ENCODE peak calls at places on chromosomes 2 and 18, in ten cellular contexts. One of them, this sample, is unnamed.

GRCh38 chr2:240689975-240690374 is 1.7 kb upstream of the AQP12A start:
- DNase-seq in Peyer's patch: peak
- DNase-seq in upper lobe of left lung: no peak
- DNase-seq in A549: no peak
- DNase-seq in vagina: no peak
- DNase-seq in sigmoid colon: no peak
- DNase-seq in HCT116: no peak
- DNase-seq in uterus: no peak
- DNase-seq in IMR-90: no peak
- DNase-seq in right lobe of liver: no peak
- DNase-seq in this sample: no peak

GRCh38 chr2:124973396-124973795 is 948.3 kb downstream of the CNTNAP5 start:
- DNase-seq in Peyer's patch: no peak
- DNase-seq in upper lobe of left lung: no peak
- DNase-seq in A549: no peak
- DNase-seq in vagina: no peak
- DNase-seq in sigmoid colon: no peak
- DNase-seq in HCT116: no peak
- DNase-seq in uterus: no peak
- DNase-seq in IMR-90: no peak
- DNase-seq in right lobe of liver: no peak
- DNase-seq in this sample: no peak

GRCh38 chr2:226362991-226363390 is 436.6 kb downstream of the IRS1 start:
- DNase-seq in Peyer's patch: no peak
- DNase-seq in upper lobe of left lung: no peak
- DNase-seq in A549: peak
- DNase-seq in vagina: no peak
- DNase-seq in sigmoid colon: no peak
- DNase-seq in HCT116: no peak
- DNase-seq in uterus: no peak
- DNase-seq in IMR-90: peak
- DNase-seq in right lobe of liver: no peak
- DNase-seq in this sample: no peak

GRCh38 chr2:175688241-175688640 is 313.8 kb downstream of the LNPK start:
- DNase-seq in Peyer's patch: no peak
- DNase-seq in upper lobe of left lung: no peak
- DNase-seq in A549: no peak
- DNase-seq in vagina: no peak
- DNase-seq in sigmoid colon: no peak
- DNase-seq in HCT116: no peak
- DNase-seq in uterus: no peak
- DNase-seq in IMR-90: no peak
- DNase-seq in right lobe of liver: no peak
- DNase-seq in this sample: no peak

GRCh38 chr2:5914831-5915611 is 222.8 kb downstream of the SOX11 start:
- DNase-seq in Peyer's patch: no peak
- DNase-seq in upper lobe of left lung: no peak
- DNase-seq in A549: no peak
- DNase-seq in vagina: no peak
- DNase-seq in sigmoid colon: no peak
- DNase-seq in HCT116: no peak
- DNase-seq in uterus: no peak
- DNase-seq in IMR-90: peak
- DNase-seq in right lobe of liver: no peak
- DNase-seq in this sample: no peak

GRCh38 chr2:241112592-241112991 is 10.5 kb upstream of the MTERF4 start:
- DNase-seq in Peyer's patch: no peak
- DNase-seq in upper lobe of left lung: no peak
- DNase-seq in A549: no peak
- DNase-seq in vagina: no peak
- DNase-seq in sigmoid colon: peak
- DNase-seq in HCT116: no peak
- DNase-seq in uterus: no peak
- DNase-seq in IMR-90: no peak
- DNase-seq in right lobe of liver: no peak
- DNase-seq in this sample: no peak

GRCh38 chr18:79511271-79511670 is 115.5 kb downstream of the NFATC1 start:
- DNase-seq in Peyer's patch: peak
- DNase-seq in upper lobe of left lung: peak
- DNase-seq in A549: no peak
- DNase-seq in vagina: no peak
- DNase-seq in sigmoid colon: peak
- DNase-seq in HCT116: no peak
- DNase-seq in uterus: peak
- DNase-seq in IMR-90: no peak
- DNase-seq in right lobe of liver: peak
- DNase-seq in this sample: peak

GRCh38 chr2:217788669-217789002 is 214.2 kb downstream of the TNS1 start:
- DNase-seq in Peyer's patch: no peak
- DNase-seq in upper lobe of left lung: no peak
- DNase-seq in A549: no peak
- DNase-seq in vagina: no peak
- DNase-seq in sigmoid colon: no peak
- DNase-seq in HCT116: no peak
- DNase-seq in uterus: no peak
- DNase-seq in IMR-90: no peak
- DNase-seq in right lobe of liver: no peak
- DNase-seq in this sample: peak

GRCh38 chr2:29281585-29281984 is 166.4 kb downstream of the CLIP4 start:
- DNase-seq in Peyer's patch: no peak
- DNase-seq in upper lobe of left lung: no peak
- DNase-seq in A549: peak
- DNase-seq in vagina: no peak
- DNase-seq in sigmoid colon: peak
- DNase-seq in HCT116: no peak
- DNase-seq in uterus: peak
- DNase-seq in IMR-90: peak
- DNase-seq in right lobe of liver: no peak
- DNase-seq in this sample: no peak

GRCh38 chr2:58283931-58284330 is 42.8 kb upstream of the FANCL start:
- DNase-seq in Peyer's patch: no peak
- DNase-seq in upper lobe of left lung: no peak
- DNase-seq in A549: no peak
- DNase-seq in vagina: no peak
- DNase-seq in sigmoid colon: no peak
- DNase-seq in HCT116: no peak
- DNase-seq in uterus: no peak
- DNase-seq in IMR-90: no peak
- DNase-seq in right lobe of liver: no peak
- DNase-seq in this sample: no peak

GRCh38 chr2:73423913-73424312 is 38.3 kb downstream of the ALMS1 start:
- DNase-seq in Peyer's patch: no peak
- DNase-seq in upper lobe of left lung: no peak
- DNase-seq in A549: no peak
- DNase-seq in vagina: no peak
- DNase-seq in sigmoid colon: no peak
- DNase-seq in HCT116: no peak
- DNase-seq in uterus: no peak
- DNase-seq in IMR-90: no peak
- DNase-seq in right lobe of liver: no peak
- DNase-seq in this sample: no peak

GRCh38 chr2:178829299-178829698 is 22.1 kb upstream of the TTN start:
- DNase-seq in Peyer's patch: no peak
- DNase-seq in upper lobe of left lung: no peak
- DNase-seq in A549: no peak
- DNase-seq in vagina: no peak
- DNase-seq in sigmoid colon: no peak
- DNase-seq in HCT116: no peak
- DNase-seq in uterus: no peak
- DNase-seq in IMR-90: peak
- DNase-seq in right lobe of liver: no peak
- DNase-seq in this sample: no peak

GRCh38 chr2:180227461-180227860 is 220.4 kb upstream of the CWC22 start:
- DNase-seq in Peyer's patch: no peak
- DNase-seq in upper lobe of left lung: no peak
- DNase-seq in A549: no peak
- DNase-seq in vagina: no peak
- DNase-seq in sigmoid colon: no peak
- DNase-seq in HCT116: no peak
- DNase-seq in uterus: no peak
- DNase-seq in IMR-90: peak
- DNase-seq in right lobe of liver: no peak
- DNase-seq in this sample: no peak

GRCh38 chr2:201246280-201246679 is 14.1 kb upstream of the CASP8 start:
- DNase-seq in Peyer's patch: no peak
- DNase-seq in upper lobe of left lung: no peak
- DNase-seq in A549: no peak
- DNase-seq in vagina: peak
- DNase-seq in sigmoid colon: no peak
- DNase-seq in HCT116: no peak
- DNase-seq in uterus: no peak
- DNase-seq in IMR-90: no peak
- DNase-seq in right lobe of liver: no peak
- DNase-seq in this sample: no peak

GRCh38 chr2:26574900-26575560 is 66.1 kb downstream of the CIB4 start:
- DNase-seq in Peyer's patch: peak
- DNase-seq in upper lobe of left lung: no peak
- DNase-seq in A549: no peak
- DNase-seq in vagina: no peak
- DNase-seq in sigmoid colon: peak
- DNase-seq in HCT116: no peak
- DNase-seq in uterus: no peak
- DNase-seq in IMR-90: no peak
- DNase-seq in right lobe of liver: peak
- DNase-seq in this sample: no peak

GRCh38 chr2:96112501-96113366 is 3.6 kb downstream of the ADRA2B start:
- DNase-seq in Peyer's patch: peak
- DNase-seq in upper lobe of left lung: no peak
- DNase-seq in A549: no peak
- DNase-seq in vagina: no peak
- DNase-seq in sigmoid colon: no peak
- DNase-seq in HCT116: no peak
- DNase-seq in uterus: no peak
- DNase-seq in IMR-90: no peak
- DNase-seq in right lobe of liver: no peak
- DNase-seq in this sample: no peak

GRCh38 chr2:96114546-96114902 is 1.8 kb downstream of the ADRA2B start:
- DNase-seq in Peyer's patch: no peak
- DNase-seq in upper lobe of left lung: no peak
- DNase-seq in A549: no peak
- DNase-seq in vagina: no peak
- DNase-seq in sigmoid colon: no peak
- DNase-seq in HCT116: no peak
- DNase-seq in uterus: no peak
- DNase-seq in IMR-90: no peak
- DNase-seq in right lobe of liver: no peak
- DNase-seq in this sample: no peak

GRCh38 chr2:96113367-96113677 is 3.0 kb downstream of the ADRA2B start:
- DNase-seq in Peyer's patch: peak
- DNase-seq in upper lobe of left lung: no peak
- DNase-seq in A549: no peak
- DNase-seq in vagina: no peak
- DNase-seq in sigmoid colon: no peak
- DNase-seq in HCT116: no peak
- DNase-seq in uterus: no peak
- DNase-seq in IMR-90: no peak
- DNase-seq in right lobe of liver: no peak
- DNase-seq in this sample: no peak

GRCh38 chr2:96114903-96115581 is 1.3 kb downstream of the ADRA2B start:
- DNase-seq in Peyer's patch: peak
- DNase-seq in upper lobe of left lung: no peak
- DNase-seq in A549: no peak
- DNase-seq in vagina: no peak
- DNase-seq in sigmoid colon: no peak
- DNase-seq in HCT116: no peak
- DNase-seq in uterus: no peak
- DNase-seq in IMR-90: no peak
- DNase-seq in right lobe of liver: no peak
- DNase-seq in this sample: no peak

GRCh38 chr2:96113951-96114350 is 2.4 kb downstream of the ADRA2B start:
- DNase-seq in Peyer's patch: peak
- DNase-seq in upper lobe of left lung: no peak
- DNase-seq in A549: no peak
- DNase-seq in vagina: no peak
- DNase-seq in sigmoid colon: no peak
- DNase-seq in HCT116: no peak
- DNase-seq in uterus: no peak
- DNase-seq in IMR-90: no peak
- DNase-seq in right lobe of liver: no peak
- DNase-seq in this sample: no peak
- H3K4me3 ChIP-seq in Peyer's patch: no peak
- H3K4me3 ChIP-seq in upper lobe of left lung: no peak
- H3K4me3 ChIP-seq in A549: no peak
- H3K4me3 ChIP-seq in vagina: no peak
- H3K4me3 ChIP-seq in sigmoid colon: no peak
- H3K4me3 ChIP-seq in HCT116: no peak
- H3K4me3 ChIP-seq in uterus: no peak
- H3K4me3 ChIP-seq in IMR-90: no peak
- H3K4me3 ChIP-seq in right lobe of liver: peak
- H3K4me3 ChIP-seq in this sample: no peak

DNA sequence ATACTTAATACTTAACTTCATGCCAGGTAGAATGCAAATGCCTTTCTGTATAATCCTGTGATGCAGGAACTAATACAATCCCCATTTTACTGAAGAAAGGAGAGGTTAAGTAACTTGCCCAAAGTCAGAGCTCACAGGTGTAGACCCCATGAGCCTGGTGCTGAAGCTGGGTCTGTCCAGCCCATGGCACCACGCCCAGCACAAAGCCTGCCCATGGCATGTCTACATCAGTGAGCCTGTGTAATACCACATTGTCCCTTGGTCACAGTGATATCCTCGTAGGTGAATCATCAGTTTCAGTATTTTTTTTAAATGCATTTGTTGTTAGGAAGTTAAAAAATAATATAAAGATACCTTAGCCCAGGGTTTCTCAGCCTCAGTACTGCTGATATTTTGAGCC is 69.9 kb upstream of the MCFD2 start:
- DNase-seq in Peyer's patch: no peak
- DNase-seq in upper lobe of left lung: no peak
- DNase-seq in A549: peak
- DNase-seq in vagina: no peak
- DNase-seq in sigmoid colon: no peak
- DNase-seq in HCT116: no peak
- DNase-seq in uterus: no peak
- DNase-seq in IMR-90: peak
- DNase-seq in right lobe of liver: no peak
- DNase-seq in this sample: peak
- TF ChIP-seq POLR2A in Peyer's patch: no peak
- TF ChIP-seq POLR2A in upper lobe of left lung: no peak
- TF ChIP-seq POLR2A in A549: no peak
- TF ChIP-seq POLR2A in vagina: no peak
- TF ChIP-seq POLR2A in sigmoid colon: no peak
- TF ChIP-seq POLR2A in HCT116: no peak
- TF ChIP-seq POLR2A in uterus: no peak
- TF ChIP-seq POLR2A in IMR-90: no peak
- TF ChIP-seq POLR2A in right lobe of liver: no peak
- TF ChIP-seq POLR2A in this sample: no peak

GRCh38 chr18:24632158-24632988 is 171.9 kb downstream of the HRH4 start:
- DNase-seq in Peyer's patch: no peak
- DNase-seq in upper lobe of left lung: no peak
- DNase-seq in A549: no peak
- DNase-seq in vagina: no peak
- DNase-seq in sigmoid colon: no peak
- DNase-seq in HCT116: no peak
- DNase-seq in uterus: no peak
- DNase-seq in IMR-90: no peak
- DNase-seq in right lobe of liver: no peak
- DNase-seq in this sample: no peak
- H3K4me3 ChIP-seq in Peyer's patch: no peak
- H3K4me3 ChIP-seq in upper lobe of left lung: no peak
- H3K4me3 ChIP-seq in A549: no peak
- H3K4me3 ChIP-seq in vagina: no peak
- H3K4me3 ChIP-seq in sigmoid colon: no peak
- H3K4me3 ChIP-seq in HCT116: no peak
- H3K4me3 ChIP-seq in uterus: no peak
- H3K4me3 ChIP-seq in IMR-90: no peak
- H3K4me3 ChIP-seq in right lobe of liver: no peak
- H3K4me3 ChIP-seq in this sample: no peak

GRCh38 chr2:30339071-30339470 is 107.7 kb downstream of the LBH start:
- DNase-seq in Peyer's patch: no peak
- DNase-seq in upper lobe of left lung: no peak
- DNase-seq in A549: no peak
- DNase-seq in vagina: no peak
- DNase-seq in sigmoid colon: no peak
- DNase-seq in HCT116: no peak
- DNase-seq in uterus: no peak
- DNase-seq in IMR-90: no peak
- DNase-seq in right lobe of liver: no peak
- DNase-seq in this sample: no peak
- TF ChIP-seq POLR2A in Peyer's patch: no peak
- TF ChIP-seq POLR2A in upper lobe of left lung: no peak
- TF ChIP-seq POLR2A in A549: no peak
- TF ChIP-seq POLR2A in vagina: no peak
- TF ChIP-seq POLR2A in sigmoid colon: no peak
- TF ChIP-seq POLR2A in HCT116: no peak
- TF ChIP-seq POLR2A in uterus: no peak
- TF ChIP-seq POLR2A in IMR-90: no peak
- TF ChIP-seq POLR2A in right lobe of liver: no peak
- TF ChIP-seq POLR2A in this sample: no peak